ENCODE peak calls at places on chromosome 22, in eight cellular contexts. N is LoVo; I is neural crest cell; W is KG1; G is NCI-H82; J is T-helper 1 cell; S is activated CD4-positive, alpha-beta T cell treated with anti-CD3 and anti-CD28 coated beads, Interleukin-2, amount 50 U/mL, for 1 hour; Y is GM23338. D is an unnamed sample.

GRCh38 chr22:23285734-23286133 is 105.4 kb downstream of the BCR start:
- DNase-seq in N (no peak), I (no peak), W (no peak), G (no peak), J (no peak), S (no peak), Y (no peak), D (no peak)

GRCh38 chr22:37212174-37212906 is at the start of gene SSTR3:
- DNase-seq in N (no peak), I (peak; percentile 16), W (no peak), G (peak; percentile 18), J (no peak), S (no peak), Y (peak; percentile 59), D (no peak)

GRCh38 chr22:45516923-45517675 is 14.4 kb downstream of the FBLN1 start:
- DNase-seq in N (peak; percentile 5), I (no peak), W (no peak), G (no peak), J (no peak), S (no peak), Y (peak; percentile 48), D (no peak)

GRCh38 chr22:39802682-39803081 is 90.9 kb downstream of the ENTHD1 start:
- DNase-seq in N (no peak), I (no peak), W (no peak), G (no peak), J (no peak), S (no peak), Y (no peak), D (no peak)

GRCh38 chr22:38921126-38921525 is 36.3 kb upstream of the APOBEC3A start:
- DNase-seq in N (peak; percentile 95), I (no peak), W (no peak), G (no peak), J (no peak), S (no peak), Y (no peak), D (no peak)

GRCh38 chr22:35419756-35420155 is 19.8 kb downstream of the MCM5 start:
- DNase-seq in N (no peak), I (no peak), W (no peak), G (no peak), J (no peak), S (no peak), Y (no peak), D (no peak)

GRCh38 chr22:37848587-37849088 is 581 bp upstream of the EIF3L start:
- DNase-seq in N (peak; percentile 31), I (no peak), W (no peak), G (peak; percentile 51), J (no peak), S (no peak), Y (peak; percentile 57), D (peak; percentile 53)

GRCh38 chr22:30435674-30436126 is 10.1 kb downstream of the MTFP1 start:
- DNase-seq in N (no peak), I (no peak), W (peak; percentile 49), G (peak; percentile 26), J (peak; percentile 83), S (peak; percentile 82), Y (no peak), D (no peak)

GRCh38 chr22:24187731-24188644 is 6.7 kb downstream of the SUSD2 start:
- DNase-seq in N (no peak), I (no peak), W (no peak), G (no peak), J (no peak), S (no peak), Y (no peak), D (no peak)

GRCh38 chr22:40348025-40348658 is 1.8 kb downstream of the ADSL start:
- DNase-seq in N (peak; percentile 56), I (peak; percentile 14), W (peak; percentile 17), G (peak; percentile 47), J (peak; percentile 49), S (peak; percentile 69), Y (peak; percentile 65), D (peak; percentile 38)

GRCh38 chr22:43824724-43825485 is 12.8 kb upstream of the EFCAB6 start:
- DNase-seq in N (no peak), I (no peak), W (no peak), G (no peak), J (no peak), S (no peak), Y (no peak), D (no peak)

GRCh38 chr22:24583221-24583971 is 9.5 kb downstream of the LRRC75B start:
- DNase-seq in N (peak; percentile 52), I (no peak), W (no peak), G (peak; percentile 56), J (no peak), S (no peak), Y (no peak), D (peak; percentile 76)

GRCh38 chr22:23780146-23780748 is 6.5 kb upstream of the SMARCB1 start:
- DNase-seq in N (no peak), I (no peak), W (no peak), G (no peak), J (no peak), S (no peak), Y (no peak), D (no peak)

GRCh38 chr22:50610041-50610451 is 9.5 kb downstream of the MAPK8IP2 start:
- DNase-seq in N (no peak), I (no peak), W (no peak), G (no peak), J (no peak), S (no peak), Y (no peak), D (no peak)

GRCh38 chr22:43183496-43184263 is 3.3 kb downstream of the TTLL12 start:
- DNase-seq in N (no peak), I (no peak), W (no peak), G (no peak), J (no peak), S (no peak), Y (no peak), D (peak; percentile 67)

GRCh38 chr22:36762687-36763260 is 13.1 kb downstream of the IFT27 start:
- DNase-seq in N (no peak), I (no peak), W (no peak), G (no peak), J (no peak), S (no peak), Y (no peak), D (no peak)

GRCh38 chr22:24284747-24285203 is 14.1 kb downstream of the SPECC1L start:
- DNase-seq in N (no peak), I (no peak), W (no peak), G (no peak), J (no peak), S (no peak), Y (no peak), D (no peak)

GRCh38 chr22:17761145-17761488 is 13.2 kb downstream of the BID start:
- DNase-seq in N (no peak), I (no peak), W (no peak), G (no peak), J (no peak), S (no peak), Y (no peak), D (peak; percentile 73)

GRCh38 chr22:45952151-45952550 is 24.8 kb downstream of the WNT7B start:
- DNase-seq in N (no peak), I (no peak), W (no peak), G (no peak), J (no peak), S (no peak), Y (no peak), D (no peak)

GRCh38 chr22:49677495-49677889 is 150.2 kb downstream of the BRD1 start:
- DNase-seq in N (no peak), I (no peak), W (no peak), G (no peak), J (no peak), S (no peak), Y (no peak), D (no peak)

D was measured in HepG2.